ENCODE peak calls at places on chromosome 10, in nine cellular contexts. M, H, X, D, N, S, Z, A and W are unnamed samples.

GRCh38 chr10:44848211-44848610 is 62.9 kb upstream of the TMEM72 start:
- DNase-seq in M (no peak), H (no peak), X (no peak), D (no peak), N (no peak), S (no peak), Z (no peak), A (no peak), W (no peak)

GRCh38 chr10:74320717-74321116 is 169.7 kb downstream of the ADK start:
- DNase-seq in M (no peak), H (no peak), X (no peak), D (no peak), N (no peak), S (no peak), Z (no peak), A (no peak), W (no peak)

GRCh38 chr10:44343836-44344235 is 41.1 kb downstream of the CXCL12 start:
- DNase-seq in M (no peak), H (no peak), X (no peak), D (no peak), N (no peak), S (no peak), Z (no peak), A (no peak), W (no peak)

GRCh38 chr10:16799621-16800020 is 17.6 kb downstream of the RSU1 start:
- DNase-seq in M (no peak), H (no peak), X (no peak), D (no peak), N (peak; percentile 78), S (no peak), Z (no peak), A (no peak), W (no peak)

GRCh38 chr10:70950062-70950461 is 61.7 kb upstream of the PCBD1 start:
- DNase-seq in M (no peak), H (no peak), X (no peak), D (no peak), N (no peak), S (no peak), Z (no peak), A (no peak), W (no peak)

GRCh38 chr10:83820033-83820432 is 319.3 kb upstream of the GHITM start:
- DNase-seq in M (no peak), H (no peak), X (no peak), D (no peak), N (no peak), S (no peak), Z (no peak), A (no peak), W (no peak)

GRCh38 chr10:115957010-115957395 is 316.0 kb downstream of the GFRA1 start:
- DNase-seq in M (no peak), H (peak; percentile 17), X (no peak), D (no peak), N (no peak), S (no peak), Z (no peak), A (no peak), W (no peak)

GRCh38 chr10:70668454-70668970 is 3.8 kb upstream of the ADAMTS14 start:
- DNase-seq in M (peak; percentile 17), H (peak; percentile 49), X (no peak), D (no peak), N (no peak), S (peak; percentile 24), Z (no peak), A (no peak), W (no peak)

GRCh38 chr10:125076891-125077643 is 83.3 kb downstream of the CTBP2 start:
- DNase-seq in M (no peak), H (no peak), X (no peak), D (no peak), N (no peak), S (peak; percentile 75), Z (no peak), A (no peak), W (no peak)

GRCh38 chr10:12961416-12961815 is 40.1 kb downstream of the CCDC3 start:
- DNase-seq in M (no peak), H (no peak), X (no peak), D (no peak), N (no peak), S (no peak), Z (no peak), A (no peak), W (no peak)

GRCh38 chr10:43573250-43574034 is 974 bp downstream of the ZNF239 start:
- DNase-seq in M (peak; percentile 14), H (peak; percentile 21), X (peak; percentile 42), D (no peak), N (no peak), S (peak; percentile 31), Z (no peak), A (no peak), W (no peak)

GRCh38 chr10:79049931-79050895 is 18.6 kb upstream of the ZMIZ1 start:
- DNase-seq in M (peak; percentile 27), H (peak; percentile 49), X (no peak), D (no peak), N (no peak), S (peak; percentile 22), Z (no peak), A (no peak), W (no peak)

GRCh38 chr10:34298371-34298818 is 516.7 kb downstream of the PARD3 start:
- DNase-seq in M (no peak), H (no peak), X (no peak), D (no peak), N (no peak), S (no peak), Z (no peak), A (no peak), W (no peak)

GRCh38 chr10:122525788-122526187 is 34.8 kb upstream of the DMBT1 start:
- DNase-seq in M (no peak), H (no peak), X (no peak), D (no peak), N (no peak), S (no peak), Z (no peak), A (peak; percentile 30), W (peak; percentile 52)
- TF ChIP-seq CTCF in M (peak; percentile 16), H (no peak), X (peak; percentile 13), D (peak; percentile 5), N (no peak), S (peak; percentile 12), Z (no peak), A (peak; percentile 52), W (peak; percentile 47)

DNA sequence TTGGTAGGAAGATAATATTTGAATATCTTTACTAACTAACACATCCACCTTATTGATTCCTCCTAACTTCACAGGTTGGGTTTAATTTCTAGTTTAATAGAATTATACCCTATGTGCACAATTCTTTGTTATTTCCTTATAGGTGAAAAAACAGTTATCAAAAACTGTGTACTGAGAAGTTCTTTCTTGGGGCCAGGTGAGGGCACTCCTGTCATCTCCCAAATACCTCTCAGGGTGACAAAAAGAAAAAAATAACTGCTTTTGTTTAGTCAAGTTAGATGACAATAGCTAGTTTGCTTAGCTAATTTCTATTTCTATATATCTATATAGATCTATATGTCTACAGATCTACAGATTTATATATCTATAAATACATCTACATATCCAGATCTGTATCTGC is 10.1 kb downstream of the FZD8 start:
- DNase-seq in M (no peak), H (no peak), X (no peak), D (no peak), N (no peak), S (no peak), Z (no peak), A (no peak), W (no peak)
- TF ChIP-seq CTCF in M (no peak), H (no peak), X (no peak), D (no peak), N (no peak), S (no peak), Z (no peak), A (no peak), W (no peak)

DNA sequence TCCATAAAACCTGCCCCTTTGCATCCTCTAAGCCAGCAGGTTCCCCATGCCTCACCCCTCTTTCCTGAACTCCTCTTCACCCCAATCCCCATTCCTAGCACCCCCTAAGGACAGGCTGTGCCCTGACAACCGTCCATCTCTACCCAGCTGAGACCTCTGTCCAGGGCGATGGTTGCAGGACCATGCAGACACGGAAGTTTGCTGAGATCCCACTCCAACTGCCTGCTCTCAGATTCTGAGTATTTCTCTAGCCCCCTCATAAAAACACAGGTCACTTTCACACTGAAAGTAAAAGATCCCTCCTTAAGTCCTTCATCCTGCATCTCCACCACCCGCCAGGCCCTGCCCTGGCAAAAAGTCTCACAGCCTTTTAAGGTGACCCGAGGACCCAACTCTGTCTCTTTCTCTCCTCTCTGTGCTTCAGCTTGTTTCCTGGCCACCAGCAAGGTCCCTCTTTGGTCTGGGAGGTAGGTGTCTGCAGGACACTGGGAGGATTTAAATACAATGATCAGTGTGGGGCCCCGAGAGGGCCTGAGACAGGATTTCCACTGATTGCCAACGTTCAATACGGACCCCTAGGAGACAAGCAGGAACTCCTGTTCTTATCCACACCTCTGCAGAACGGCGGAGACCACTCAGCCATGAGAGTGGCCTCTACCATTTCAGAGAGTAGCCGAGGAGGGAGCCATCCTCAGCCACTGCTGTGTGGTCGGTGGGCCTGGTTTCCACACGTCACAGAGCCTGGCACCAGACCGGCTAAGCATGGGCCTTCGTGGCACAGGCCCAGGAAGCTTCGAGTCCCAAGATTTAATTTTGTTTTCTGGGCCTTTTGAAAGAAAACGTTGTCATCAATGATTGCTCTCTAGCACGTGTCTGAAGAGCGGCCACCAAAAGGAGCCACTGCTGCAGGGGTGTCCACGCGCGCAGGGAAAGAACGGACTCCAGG is 27.9 kb downstream of the CALML3 start:
- DNase-seq in M (no peak), H (no peak), X (no peak), D (no peak), N (no peak), S (no peak), Z (no peak), A (no peak), W (no peak)
- TF ChIP-seq CTCF in M (no peak), H (no peak), X (no peak), D (no peak), N (no peak), S (no peak), Z (no peak), A (no peak), W (no peak)

GRCh38 chr10:99372546-99373271 is 43.6 kb downstream of the CNNM1 start:
- DNase-seq in M (peak; percentile 48), H (peak; percentile 88), X (peak; percentile 54), D (peak; percentile 64), N (no peak), S (peak; percentile 42), Z (no peak), A (peak; percentile 25), W (peak; percentile 26)

GRCh38 chr10:99368646-99369045 is 39.5 kb downstream of the CNNM1 start:
- DNase-seq in M (no peak), H (peak; percentile 64), X (no peak), D (no peak), N (no peak), S (peak; percentile 43), Z (no peak), A (peak; percentile 27), W (no peak)

GRCh38 chr10:99369551-99369950 is 40.4 kb downstream of the CNNM1 start:
- DNase-seq in M (no peak), H (peak; percentile 80), X (no peak), D (no peak), N (no peak), S (peak; percentile 15), Z (no peak), A (no peak), W (no peak)

GRCh38 chr10:99369126-99369525 is 40.0 kb downstream of the CNNM1 start:
- DNase-seq in M (no peak), H (peak; percentile 67), X (no peak), D (no peak), N (no peak), S (peak; percentile 23), Z (no peak), A (no peak), W (no peak)

GRCh38 chr10:99370993-99371392 is 41.8 kb downstream of the CNNM1 start:
- DNase-seq in M (peak; percentile 27), H (peak; percentile 64), X (no peak), D (no peak), N (peak; percentile 40), S (peak; percentile 23), Z (no peak), A (peak; percentile 59), W (peak; percentile 67)
- TF ChIP-seq CTCF in M (peak; percentile 38), H (peak; percentile 67), X (peak; percentile 19), D (peak; percentile 43), N (no peak), S (peak; percentile 42), Z (peak; percentile 37), A (peak; percentile 68), W (peak; percentile 50)